ENCODE peak calls at places on chromosome 13, in seven cellular contexts. One of them, this sample, is unnamed.

GRCh38 chr13:110625771-110626321 is 10.5 kb downstream of the NAXD start:
- DNase-seq in AG04450: no peak
- DNase-seq in ureter: no peak
- DNase-seq in T1000: no peak
- DNase-seq in CD4-positive, alpha-beta T cell: no peak
- DNase-seq in GM12865: no peak
- DNase-seq in NCI-H1436: no peak
- DNase-seq in this sample: no peak

GRCh38 chr13:76991432-76991795 is 467 bp upstream of the CLN5 start:
- DNase-seq in AG04450: no peak
- DNase-seq in ureter: peak; percentile 52
- DNase-seq in T1000: no peak
- DNase-seq in CD4-positive, alpha-beta T cell: peak; percentile 71
- DNase-seq in GM12865: peak; percentile 88
- DNase-seq in NCI-H1436: no peak
- DNase-seq in this sample: peak; percentile 47

GRCh38 chr13:53150568-53150967 is 122.0 kb downstream of the OLFM4 start:
- DNase-seq in AG04450: no peak
- DNase-seq in ureter: no peak
- DNase-seq in T1000: no peak
- DNase-seq in CD4-positive, alpha-beta T cell: no peak
- DNase-seq in GM12865: peak; percentile 2
- DNase-seq in NCI-H1436: no peak
- DNase-seq in this sample: peak; percentile 13

GRCh38 chr13:89567025-89567424 is 1780.5 kb upstream of the MIR17HG start:
- DNase-seq in AG04450: no peak
- DNase-seq in ureter: no peak
- DNase-seq in T1000: no peak
- DNase-seq in CD4-positive, alpha-beta T cell: no peak
- DNase-seq in GM12865: no peak
- DNase-seq in NCI-H1436: no peak
- DNase-seq in this sample: no peak

GRCh38 chr13:31167490-31167889 is 5.8 kb upstream of the HSPH1 start:
- DNase-seq in AG04450: no peak
- DNase-seq in ureter: no peak
- DNase-seq in T1000: no peak
- DNase-seq in CD4-positive, alpha-beta T cell: no peak
- DNase-seq in GM12865: peak; percentile 56
- DNase-seq in NCI-H1436: no peak
- DNase-seq in this sample: no peak

GRCh38 chr13:110450941-110451340 is 110.6 kb downstream of the RAB20 start:
- DNase-seq in AG04450: no peak
- DNase-seq in ureter: no peak
- DNase-seq in T1000: no peak
- DNase-seq in CD4-positive, alpha-beta T cell: no peak
- DNase-seq in GM12865: no peak
- DNase-seq in NCI-H1436: no peak
- DNase-seq in this sample: no peak

GRCh38 chr13:21688056-21688455 is 17.2 kb downstream of the FGF9 start:
- DNase-seq in AG04450: no peak
- DNase-seq in ureter: no peak
- DNase-seq in T1000: no peak
- DNase-seq in CD4-positive, alpha-beta T cell: no peak
- DNase-seq in GM12865: no peak
- DNase-seq in NCI-H1436: peak; percentile 65
- DNase-seq in this sample: no peak

GRCh38 chr13:106599875-106600797 is 32.2 kb upstream of the ARGLU1 start:
- DNase-seq in AG04450: peak; percentile 36
- DNase-seq in ureter: peak; percentile 51
- DNase-seq in T1000: no peak
- DNase-seq in CD4-positive, alpha-beta T cell: no peak
- DNase-seq in GM12865: no peak
- DNase-seq in NCI-H1436: no peak
- DNase-seq in this sample: no peak

GRCh38 chr13:85230754-85231153 is 568.5 kb downstream of the SLITRK6 start:
- DNase-seq in AG04450: peak; percentile 57
- DNase-seq in ureter: no peak
- DNase-seq in T1000: no peak
- DNase-seq in CD4-positive, alpha-beta T cell: no peak
- DNase-seq in GM12865: no peak
- DNase-seq in NCI-H1436: no peak
- DNase-seq in this sample: no peak

GRCh38 chr13:26508885-26509284 is 48.6 kb upstream of the WASF3 start:
- DNase-seq in AG04450: peak; percentile 69
- DNase-seq in ureter: peak; percentile 57
- DNase-seq in T1000: peak; percentile 6
- DNase-seq in CD4-positive, alpha-beta T cell: no peak
- DNase-seq in GM12865: no peak
- DNase-seq in NCI-H1436: no peak
- DNase-seq in this sample: no peak

GRCh38 chr13:27868639-27869435 is 51.0 kb upstream of the PDX1 start:
- DNase-seq in AG04450: no peak
- DNase-seq in ureter: no peak
- DNase-seq in T1000: no peak
- DNase-seq in CD4-positive, alpha-beta T cell: no peak
- DNase-seq in GM12865: peak; percentile 28
- DNase-seq in NCI-H1436: no peak
- DNase-seq in this sample: peak; percentile 53

GRCh38 chr13:110493613-110494012 is 67.9 kb downstream of the RAB20 start:
- DNase-seq in AG04450: no peak
- DNase-seq in ureter: no peak
- DNase-seq in T1000: no peak
- DNase-seq in CD4-positive, alpha-beta T cell: no peak
- DNase-seq in GM12865: no peak
- DNase-seq in NCI-H1436: no peak
- DNase-seq in this sample: no peak

GRCh38 chr13:80334582-80335260 is 6.2 kb downstream of the SPRY2 start:
- DNase-seq in AG04450: no peak
- DNase-seq in ureter: no peak
- DNase-seq in T1000: no peak
- DNase-seq in CD4-positive, alpha-beta T cell: no peak
- DNase-seq in GM12865: no peak
- DNase-seq in NCI-H1436: no peak
- DNase-seq in this sample: no peak

GRCh38 chr13:113630804-113631203 is 27.2 kb downstream of the ATP4B start:
- DNase-seq in AG04450: no peak
- DNase-seq in ureter: no peak
- DNase-seq in T1000: no peak
- DNase-seq in CD4-positive, alpha-beta T cell: no peak
- DNase-seq in GM12865: no peak
- DNase-seq in NCI-H1436: no peak
- DNase-seq in this sample: no peak

GRCh38 chr13:75850915-75851314 is 214.8 kb downstream of the LMO7 start:
- DNase-seq in AG04450: no peak
- DNase-seq in ureter: no peak
- DNase-seq in T1000: no peak
- DNase-seq in CD4-positive, alpha-beta T cell: no peak
- DNase-seq in GM12865: no peak
- DNase-seq in NCI-H1436: no peak
- DNase-seq in this sample: peak; percentile 11

GRCh38 chr13:104140557-104140956 is 1074.3 kb upstream of the SLC10A2 start:
- DNase-seq in AG04450: no peak
- DNase-seq in ureter: no peak
- DNase-seq in T1000: no peak
- DNase-seq in CD4-positive, alpha-beta T cell: no peak
- DNase-seq in GM12865: no peak
- DNase-seq in NCI-H1436: peak; percentile 63
- DNase-seq in this sample: no peak

GRCh38 chr13:73331556-73331955 is 272.8 kb downstream of the KLF5 start:
- DNase-seq in AG04450: no peak
- DNase-seq in ureter: no peak
- DNase-seq in T1000: no peak
- DNase-seq in CD4-positive, alpha-beta T cell: no peak
- DNase-seq in GM12865: no peak
- DNase-seq in NCI-H1436: no peak
- DNase-seq in this sample: no peak

GRCh38 chr13:100068532-100068931 is 20.4 kb upstream of the PCCA start:
- DNase-seq in AG04450: no peak
- DNase-seq in ureter: no peak
- DNase-seq in T1000: no peak
- DNase-seq in CD4-positive, alpha-beta T cell: no peak
- DNase-seq in GM12865: no peak
- DNase-seq in NCI-H1436: no peak
- DNase-seq in this sample: no peak

GRCh38 chr13:73748404-73748803 is 385.8 kb downstream of the KLF12 start:
- DNase-seq in AG04450: no peak
- DNase-seq in ureter: no peak
- DNase-seq in T1000: no peak
- DNase-seq in CD4-positive, alpha-beta T cell: no peak
- DNase-seq in GM12865: no peak
- DNase-seq in NCI-H1436: no peak
- DNase-seq in this sample: no peak

GRCh38 chr13:60931858-60932546 is 483.6 kb downstream of the PCDH20 start:
- DNase-seq in AG04450: no peak
- DNase-seq in ureter: no peak
- DNase-seq in T1000: no peak
- DNase-seq in CD4-positive, alpha-beta T cell: no peak
- DNase-seq in GM12865: no peak
- DNase-seq in NCI-H1436: no peak
- DNase-seq in this sample: no peak

GRCh38 chr13:47337781-47338507 is 441.1 kb upstream of the HTR2A start:
- DNase-seq in AG04450: peak; percentile 52
- DNase-seq in ureter: no peak
- DNase-seq in T1000: no peak
- DNase-seq in CD4-positive, alpha-beta T cell: no peak
- DNase-seq in GM12865: no peak
- DNase-seq in NCI-H1436: no peak
- DNase-seq in this sample: no peak

GRCh38 chr13:46675016-46675415 is 121.9 kb downstream of the ESD start:
- DNase-seq in AG04450: no peak
- DNase-seq in ureter: no peak
- DNase-seq in T1000: no peak
- DNase-seq in CD4-positive, alpha-beta T cell: no peak
- DNase-seq in GM12865: no peak
- DNase-seq in NCI-H1436: peak; percentile 47
- DNase-seq in this sample: no peak

GRCh38 chr13:80814541-80814940 is 473.6 kb upstream of the SPRY2 start:
- DNase-seq in AG04450: no peak
- DNase-seq in ureter: no peak
- DNase-seq in T1000: no peak
- DNase-seq in CD4-positive, alpha-beta T cell: no peak
- DNase-seq in GM12865: no peak
- DNase-seq in NCI-H1436: no peak
- DNase-seq in this sample: no peak

This sample was measured in OCI-M1.